ENCODE peak calls at places on chromosomes 16 and 17, in nine cellular contexts. P is heart left ventricle, I is prostate gland, F is BJ, M is BE2C, V is right lobe of liver, W is GM06990, A is ascending aorta, E is uterus. X is an unnamed sample.
A peak's percentile ranks its signal among the peaks of the same experiment; 100 is the strongest.

GRCh38 chr17:41689497-41690299 is 1.0 kb downstream of the EIF1 start:
- DNase-seq in V (no peak), A (no peak), P (no peak), E (peak; percentile 46), W (no peak), I (peak; percentile 33), M (peak; percentile 59), F (no peak), X (no peak)

GRCh38 chr17:73319766-73320165 is 8.0 kb upstream of the CDC42EP4 start:
- DNase-seq in P (no peak), E (no peak), V (no peak), W (no peak), A (no peak), I (no peak), M (no peak), F (no peak), X (no peak)

GRCh38 chr17:80424261-80424660 is 9.3 kb downstream of the ENDOV start:
- DNase-seq in E (no peak), F (no peak), W (no peak), P (no peak), I (no peak), A (no peak), V (no peak), M (no peak), X (no peak)

GRCh38 chr16:15970202-15970601 is 20.8 kb downstream of the ABCC1 start:
- DNase-seq in A (no peak), F (no peak), W (no peak), M (no peak), I (no peak), V (no peak), E (no peak), P (no peak), X (no peak)

GRCh38 chr17:5128905-5129535 is 13.2 kb downstream of the USP6 start:
- DNase-seq in P (no peak), M (no peak), W (no peak), V (peak; percentile 29), A (peak; percentile 40), I (peak; percentile 1), E (no peak), F (no peak), X (no peak)

GRCh38 chr16:67241008-67241900 is 6.0 kb downstream of the FHOD1 start:
- DNase-seq in I (peak; percentile 73), A (peak; percentile 83), F (peak; percentile 69), M (no peak), V (peak; percentile 66), E (peak; percentile 45), W (no peak), P (peak; percentile 86), X (peak; percentile 36)

GRCh38 chr17:49482144-49482817 is 12.8 kb upstream of the NGFR start:
- DNase-seq in M (no peak), W (no peak), V (no peak), I (no peak), F (no peak), A (no peak), P (no peak), E (no peak), X (no peak)

GRCh38 chr16:52069866-52070265 is 477.1 kb downstream of the TOX3 start:
- DNase-seq in V (no peak), I (no peak), A (no peak), W (no peak), E (no peak), F (no peak), M (no peak), P (no peak), X (no peak)

GRCh38 chr17:76597156-76598003 is 11.7 kb upstream of the ST6GALNAC2 start:
- DNase-seq in I (peak; percentile 79), E (no peak), P (no peak), V (peak; percentile 93), A (no peak), F (no peak), M (no peak), W (no peak), X (no peak)

GRCh38 chr16:46731691-46732555 is 16.2 kb downstream of the MYLK3 start:
- DNase-seq in V (peak; percentile 31), A (peak; percentile 15), F (no peak), P (no peak), I (no peak), M (peak; percentile 77), E (no peak), W (no peak), X (no peak)

GRCh38 chr17:77376795-77377751 is 236.3 kb downstream of the SEC14L1 start:
- DNase-seq in A (no peak), P (no peak), F (no peak), W (no peak), V (peak; percentile 89), M (peak; percentile 73), E (peak; percentile 56), I (peak; percentile 50), X (no peak)

GRCh38 chr17:4808378-4808767 is 1.4 kb downstream of the PLD2 start:
- DNase-seq in A (no peak), F (no peak), I (peak; percentile 61), M (no peak), W (no peak), E (peak; percentile 41), V (peak; percentile 90), P (peak; percentile 62), X (no peak)

GRCh38 chr16:2598723-2599122 is 60.9 kb downstream of the PDPK1 start:
- DNase-seq in F (no peak), V (no peak), M (no peak), E (no peak), P (no peak), W (no peak), I (no peak), A (no peak), X (no peak)

GRCh38 chr16:349211-349610 is 3.3 kb downstream of the AXIN1 start:
- DNase-seq in F (no peak), P (no peak), W (peak; percentile 66), V (no peak), M (no peak), E (no peak), I (no peak), A (no peak), X (no peak)

GRCh38 chr16:49514391-49514980 is 140.9 kb downstream of the C16orf78 start:
- DNase-seq in P (no peak), F (no peak), V (no peak), W (no peak), M (no peak), E (no peak), I (no peak), A (no peak), X (no peak)

GRCh38 chr16:58022601-58023371 is 2.8 kb upstream of the MMP15 start:
- DNase-seq in P (peak; percentile 87), E (peak; percentile 82), W (no peak), I (peak; percentile 84), A (peak; percentile 80), F (no peak), M (peak; percentile 77), V (peak; percentile 69), X (no peak)

GRCh38 chr17:7837375-7838290 is 3.6 kb downstream of the KDM6B start:
- DNase-seq in E (no peak), F (no peak), I (no peak), W (no peak), A (no peak), V (no peak), P (no peak), M (no peak), X (no peak)

GRCh38 chr16:81697321-81697885 is 81.7 kb upstream of the PLCG2 start:
- DNase-seq in W (no peak), V (peak; percentile 71), M (peak; percentile 72), F (no peak), P (peak; percentile 73), E (peak; percentile 36), A (no peak), I (peak; percentile 62), X (no peak)

GRCh38 chr17:80474231-80474932 is 2.0 kb downstream of the NPTX1 start:
- DNase-seq in I (peak; percentile 41), M (no peak), E (no peak), F (no peak), P (no peak), V (no peak), A (no peak), W (no peak), X (peak; percentile 26)

DNA sequence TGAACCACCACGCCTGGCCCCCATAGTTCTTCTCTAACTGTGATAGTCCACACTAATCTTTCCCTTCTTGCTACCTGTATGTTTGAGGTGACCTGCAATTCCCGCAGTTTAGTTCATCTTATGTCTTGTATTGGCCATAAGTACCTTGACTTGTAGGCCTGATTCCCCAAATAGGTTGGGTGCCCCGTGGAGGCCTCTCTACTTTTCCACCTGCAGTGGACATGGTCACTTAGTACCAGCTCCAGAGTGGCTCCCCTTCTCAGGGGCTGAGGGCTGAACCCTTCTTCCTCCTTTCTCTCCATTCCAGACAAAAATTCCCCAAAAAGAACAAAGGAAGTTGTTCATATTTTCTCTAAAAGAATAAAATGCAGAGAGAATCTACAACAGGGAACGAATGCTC is 33.5 kb upstream of the CES5A start:
- DNase-seq in P (no peak), V (no peak), A (no peak), W (no peak), I (no peak), E (no peak), F (no peak), M (no peak), X (no peak)
- TF ChIP-seq CTCF in P (no peak), V (no peak), A (no peak), W (no peak), I (no peak), E (no peak), F (no peak), M (no peak), X (no peak)

GRCh38 chr16:89489731-89490385 is 503 bp downstream of the ANKRD11 start:
- DNase-seq in A (no peak), I (no peak), E (no peak), M (no peak), F (no peak), P (no peak), V (peak; percentile 51), W (no peak), X (no peak)
- H3K4me3 ChIP-seq in A (peak overlapping the region; percentile 83), I (peak overlapping the region; percentile 94), E (peak overlapping the region; percentile 99), M (peak overlapping the region; percentile 82), F (peak overlapping the region; percentile 84), P (peak overlapping the region; percentile 79), V (peak overlapping the region; percentile 74), W (peak overlapping the region; percentile 58), X (peak overlapping the region; percentile 86)

DNA sequence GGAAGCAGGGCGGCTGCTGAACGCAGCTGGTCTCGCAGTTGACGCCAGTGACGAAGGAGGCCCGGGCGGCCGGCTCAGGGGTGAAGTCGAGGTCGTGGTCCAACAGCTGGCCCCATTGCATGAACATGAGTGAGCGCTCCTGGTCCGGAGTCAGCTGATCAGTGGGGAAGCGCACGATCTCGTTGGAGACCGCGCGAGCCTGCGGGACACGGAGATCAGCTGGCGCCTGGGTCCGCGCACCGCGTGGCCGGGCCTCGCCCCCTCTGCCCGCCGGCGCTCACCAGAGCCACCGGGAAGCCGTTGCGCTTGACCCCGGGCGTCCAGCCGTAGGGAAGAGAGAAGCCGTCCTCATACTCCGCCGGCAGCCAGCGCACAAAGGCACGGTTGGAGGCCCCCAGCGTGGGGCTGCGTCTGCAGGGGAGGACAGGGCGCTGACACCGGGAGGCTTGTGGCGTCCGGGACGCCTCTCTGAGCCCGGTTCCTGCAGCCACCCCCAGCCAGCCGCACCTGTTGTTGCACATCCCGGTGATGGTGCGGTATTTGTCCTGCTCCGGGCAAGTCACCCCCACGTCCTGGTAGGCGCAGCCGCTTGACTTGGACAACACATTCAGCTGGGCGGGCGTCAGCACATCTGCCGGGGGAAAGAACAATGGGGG is 1.6 kb downstream of the MPO start:
- DNase-seq in E (no peak), V (no peak), I (no peak), P (peak; percentile 76), F (no peak), M (no peak), W (no peak), A (no peak), X (no peak)
- TF ChIP-seq CTCF in E (no peak), V (no peak), I (no peak), P (no peak), F (no peak), M (no peak), W (no peak), A (no peak), X (no peak)

GRCh38 chr17:13598353-13599167 is 3.2 kb downstream of the HS3ST3A1 start:
- DNase-seq in P (no peak), E (no peak), M (no peak), F (no peak), I (no peak), W (no peak), V (no peak), A (no peak), X (no peak)
- H3K4me3 ChIP-seq in P (no peak overlapping the region), E (no peak overlapping the region), M (no peak overlapping the region), F (no peak overlapping the region), I (no peak overlapping the region), W (no peak overlapping the region), V (no peak overlapping the region), A (no peak overlapping the region), X (peak overlapping the region; percentile 87)